ENCODE peak calls at places on chromosomes 2 and 18, in five cellular contexts. L is non-pigmented ciliary epithelial cell, W is ELR, X is heart right ventricle, A is fibroblast of mammary gland. H is an unnamed sample.

GRCh38 chr2:236969767-236970655 is 115.7 kb upstream of the COPS8 start:
- DNase-seq in L (no peak), W (no peak), X (no peak), A (no peak), H (no peak)

GRCh38 chr18:79524181-79525078 is 128.7 kb downstream of the NFATC1 start:
- DNase-seq in L (no peak), W (no peak), X (no peak), A (no peak), H (peak)

GRCh38 chr2:122697415-122697814 is 942.0 kb downstream of the TSN start:
- DNase-seq in L (no peak), W (no peak), X (no peak), A (no peak), H (no peak)

GRCh38 chr2:200159829-200160781 is 146.4 kb upstream of the SPATS2L start:
- DNase-seq in L (no peak), W (peak), X (no peak), A (peak), H (no peak)

GRCh38 chr2:9703701-9704221 is 73.0 kb upstream of the YWHAQ start:
- DNase-seq in L (peak), W (peak), X (no peak), A (peak), H (peak)

GRCh38 chr2:156695020-156695419 is 258.8 kb downstream of the GPD2 start:
- DNase-seq in L (no peak), W (no peak), X (no peak), A (no peak), H (no peak)

GRCh38 chr2:211900518-211900917 is 638.1 kb downstream of the ERBB4 start:
- DNase-seq in L (no peak), W (no peak), X (no peak), A (no peak), H (no peak)

GRCh38 chr2:120287183-120288015 is 34.7 kb downstream of the RALB start:
- DNase-seq in L (peak), W (peak), X (no peak), A (peak), H (peak)

GRCh38 chr2:208319403-208319802 is 53.3 kb downstream of the PIKFYVE start:
- DNase-seq in L (no peak), W (no peak), X (no peak), A (peak), H (peak)

GRCh38 chr2:240598311-240598911 is 11.9 kb downstream of the CAPN10 start:
- DNase-seq in L (no peak), W (no peak), X (no peak), A (no peak), H (no peak)

GRCh38 chr2:198374375-198375072 is 570.1 kb downstream of the PLCL1 start:
- DNase-seq in L (peak), W (peak), X (peak), A (peak), H (peak)

GRCh38 chr2:181943411-181944124 is 42.1 kb upstream of the PPP1R1C start:
- DNase-seq in L (no peak), W (no peak), X (no peak), A (no peak), H (no peak)

GRCh38 chr18:27109403-27109802 is 75.7 kb downstream of the CHST9 start:
- DNase-seq in L (no peak), W (no peak), X (peak), A (no peak), H (no peak)

GRCh38 chr2:143792602-143793001 is 663.4 kb downstream of the ARHGAP15 start:
- DNase-seq in L (no peak), W (no peak), X (no peak), A (no peak), H (no peak)

GRCh38 chr2:26462511-26463251 is 15.2 kb downstream of the OTOF start:
- DNase-seq in L (peak), W (peak), X (no peak), A (peak), H (no peak)

GRCh38 chr18:4017479-4017878 is 437.6 kb downstream of the DLGAP1 start:
- DNase-seq in L (no peak), W (peak), X (no peak), A (peak), H (no peak)

GRCh38 chr18:76654536-76654935 is 159.5 kb upstream of the ZNF516 start:
- DNase-seq in L (no peak), W (no peak), X (no peak), A (peak), H (no peak)

GRCh38 chr18:58635891-58636290 is 7.0 kb upstream of the ALPK2 start:
- DNase-seq in L (no peak), W (peak), X (no peak), A (peak), H (no peak)

GRCh38 chr2:51293566-51294200 is 261.8 kb upstream of the NRXN1 start:
- DNase-seq in L (no peak), W (no peak), X (no peak), A (no peak), H (no peak)

GRCh38 chr2:201887851-201888451 is 81.6 kb downstream of the CDK15 start:
- DNase-seq in L (no peak), W (no peak), X (no peak), A (no peak), H (no peak)

GRCh38 chr2:7517122-7517487 is 599.9 kb downstream of the RNF144A start:
- DNase-seq in L (no peak), W (no peak), X (no peak), A (peak), H (no peak)

GRCh38 chr2:168753765-168754334 is 48.6 kb upstream of the NOSTRIN start:
- DNase-seq in L (no peak), W (no peak), X (no peak), A (no peak), H (no peak)

GRCh38 chr2:209663149-209663548 is 108.5 kb upstream of the UNC80 start:
- DNase-seq in L (no peak), W (peak), X (no peak), A (peak), H (no peak)

GRCh38 chr2:201357216-201357615 is at the start of gene FLACC1:
- DNase-seq in L (peak), W (peak), X (peak), A (peak), H (no peak)

GRCh38 chr2:54771166-54771565 is 47.7 kb downstream of the EML6 start:
- DNase-seq in L (no peak), W (peak), X (no peak), A (peak), H (no peak)

GRCh38 chr2:239216614-239217273 is 184.1 kb downstream of the HDAC4 start:
- DNase-seq in L (no peak), W (peak), X (no peak), A (no peak), H (peak)

GRCh38 chr2:130865401-130865800 is 28.7 kb downstream of the ARHGEF4 start:
- DNase-seq in L (no peak), W (no peak), X (no peak), A (no peak), H (no peak)

GRCh38 chr2:71464389-71464788 is 11.0 kb downstream of the DYSF start:
- DNase-seq in L (no peak), W (no peak), X (no peak), A (no peak), H (no peak)

GRCh38 chr18:22032392-22032961 is 136.9 kb upstream of the GATA6 start:
- DNase-seq in L (peak), W (peak), X (no peak), A (peak), H (no peak)

GRCh38 chr18:49784427-49785185 is 28.7 kb downstream of the ACAA2 start:
- DNase-seq in L (no peak), W (no peak), X (no peak), A (peak), H (no peak)

GRCh38 chr2:169324581-169325260 is 37.6 kb downstream of the LRP2 start:
- DNase-seq in L (no peak), W (peak), X (no peak), A (no peak), H (no peak)

GRCh38 chr18:76467371-76468190 is 27.5 kb downstream of the ZNF516 start:
- DNase-seq in L (no peak), W (no peak), X (no peak), A (peak), H (no peak)

GRCh38 chr2:61423714-61424113 is 47.2 kb downstream of the USP34 start:
- DNase-seq in L (peak), W (peak), X (no peak), A (peak), H (no peak)

GRCh38 chr2:208244422-208244821 is 10.4 kb downstream of the IDH1 start:
- DNase-seq in L (no peak), W (no peak), X (no peak), A (no peak), H (no peak)

GRCh38 chr2:44938287-44939073 is 3.0 kb upstream of the SIX3 start:
- DNase-seq in L (no peak), W (no peak), X (no peak), A (no peak), H (no peak)

GRCh38 chr2:69375494-69376353 is 11.3 kb downstream of the GFPT1 start:
- DNase-seq in L (no peak), W (peak), X (no peak), A (peak), H (no peak)